ENCODE peak calls at places on chromosomes 16 and 17, in five cellular contexts. Y is GM23338, T is GM12878, X is lung, R is AG04450. W is an unnamed sample.

GRCh38 chr17:29855686-29856085 is 74.3 kb downstream of the SSH2 start:
- DNase-seq in Y (no peak), T (no peak), X (no peak), R (no peak), W (no peak)

GRCh38 chr16:70725912-70726828 is 40.3 kb upstream of the MTSS2 start:
- DNase-seq in Y (no peak), T (no peak), X (peak; percentile 59), R (no peak), W (peak; percentile 66)

GRCh38 chr16:8587065-8587464 is 3.2 kb downstream of the TMEM114 start:
- DNase-seq in Y (no peak), T (no peak), X (no peak), R (no peak), W (no peak)

GRCh38 chr17:69508814-69509213 is 94.3 kb downstream of the MAP2K6 start:
- DNase-seq in Y (no peak), T (no peak), X (no peak), R (no peak), W (no peak)

GRCh38 chr17:82004485-82005455 is 17.9 kb downstream of the CENPX start:
- DNase-seq in Y (no peak), T (no peak), X (no peak), R (no peak), W (no peak)

GRCh38 chr16:85372627-85373372 is 240.3 kb upstream of the GSE1 start:
- DNase-seq in Y (no peak), T (no peak), X (no peak), R (no peak), W (peak; percentile 64)

GRCh38 chr17:28473542-28473941 is at the start of gene SLC13A2:
- DNase-seq in Y (no peak), T (no peak), X (no peak), R (no peak), W (no peak)

GRCh38 chr17:44314869-44315661 is 6.7 kb downstream of the RUNDC3A start:
- DNase-seq in Y (peak; percentile 87), T (no peak), X (no peak), R (no peak), W (peak; percentile 73)

GRCh38 chr17:49759203-49759602 is 4.7 kb downstream of the FAM117A start:
- DNase-seq in Y (no peak), T (no peak), X (no peak), R (no peak), W (no peak)

GRCh38 chr16:17544785-17545184 is 74.0 kb upstream of the XYLT1 start:
- DNase-seq in Y (peak; percentile 81), T (no peak), X (no peak), R (no peak), W (no peak)

GRCh38 chr17:63040816-63041215 is 74.8 kb downstream of the TANC2 start:
- DNase-seq in Y (no peak), T (no peak), X (no peak), R (no peak), W (no peak)

GRCh38 chr16:46607529-46607928 is 13.7 kb downstream of the SHCBP1 start:
- DNase-seq in Y (peak; percentile 26), T (no peak), X (no peak), R (peak; percentile 29), W (no peak)

GRCh38 chr16:354286-354881 is 1.9 kb upstream of the AXIN1 start:
- DNase-seq in Y (no peak), T (no peak), X (no peak), R (no peak), W (no peak)

GRCh38 chr17:17952691-17953090 is 19.5 kb downstream of the TOM1L2 start:
- DNase-seq in Y (peak; percentile 56), T (no peak), X (no peak), R (no peak), W (no peak)
- TF ChIP-seq CTCF in Y (peak; percentile 40), T (no peak), X (no peak), R (no peak), W (no peak)

DNA sequence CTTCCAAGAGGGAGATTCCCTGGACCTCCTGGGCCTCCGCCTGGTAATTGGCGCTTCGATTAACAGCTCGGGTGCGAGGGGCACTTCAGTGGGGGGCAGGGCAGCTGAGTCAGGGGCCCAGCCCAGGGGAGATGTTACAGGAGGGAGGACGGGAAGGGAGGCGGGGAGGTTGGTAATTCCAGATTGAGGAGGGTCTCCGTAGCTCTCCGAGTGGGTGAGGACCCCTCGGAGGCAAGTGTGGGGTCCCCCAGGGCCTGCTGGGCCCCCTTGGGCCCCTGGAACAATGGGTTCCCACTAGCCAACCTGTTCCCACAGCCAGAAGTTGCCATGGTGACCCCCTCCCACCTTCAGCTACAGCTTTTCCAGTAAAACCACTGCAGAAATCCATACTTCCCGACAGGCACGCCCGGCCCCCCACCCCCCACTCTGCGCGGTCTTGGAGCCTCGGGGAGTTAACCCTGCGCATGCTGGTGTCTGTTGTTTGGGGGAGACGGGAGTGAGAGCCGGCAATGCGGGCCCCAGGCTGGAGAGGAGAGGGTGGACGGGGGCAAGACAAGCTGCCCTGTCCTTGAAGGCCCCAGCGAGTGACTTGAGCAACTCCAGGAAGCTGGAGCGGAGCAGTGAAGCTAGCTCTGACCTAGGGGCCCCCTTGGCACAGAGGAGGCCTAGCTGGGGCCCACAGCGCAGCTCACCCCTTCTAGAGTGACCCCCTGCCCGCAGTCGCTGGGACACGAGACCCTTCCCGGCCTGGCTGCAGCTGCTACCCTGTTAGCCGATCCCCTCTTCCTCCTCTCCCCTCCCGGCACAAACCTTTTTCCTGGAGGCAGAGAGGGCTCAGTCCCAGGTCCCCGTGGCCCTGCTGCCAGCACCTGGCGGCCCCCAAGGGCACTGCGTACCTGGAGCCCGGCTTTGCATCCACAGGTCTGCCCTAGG is 37.8 kb downstream of the TMEM235 start:
- DNase-seq in Y (peak; percentile 79), T (no peak), X (no peak), R (no peak), W (no peak)
- TF ChIP-seq CTCF in Y (no peak), T (no peak), X (no peak), R (no peak), W (no peak)

GRCh38 chr16:30820952-30821421 is 34.0 kb upstream of the ZNF629 start:
- DNase-seq in Y (no peak), T (no peak), X (no peak), R (no peak), W (no peak)

GRCh38 chr16:30816769-30817168 is 29.8 kb upstream of the ZNF629 start:
- DNase-seq in Y (no peak), T (no peak), X (no peak), R (no peak), W (no peak)

GRCh38 chr16:30821891-30822290 is 34.9 kb upstream of the ZNF629 start:
- DNase-seq in Y (no peak), T (no peak), X (no peak), R (no peak), W (no peak)
- TF ChIP-seq CTCF in Y (no peak), T (no peak), X (no peak), R (no peak), W (no peak)

DNA sequence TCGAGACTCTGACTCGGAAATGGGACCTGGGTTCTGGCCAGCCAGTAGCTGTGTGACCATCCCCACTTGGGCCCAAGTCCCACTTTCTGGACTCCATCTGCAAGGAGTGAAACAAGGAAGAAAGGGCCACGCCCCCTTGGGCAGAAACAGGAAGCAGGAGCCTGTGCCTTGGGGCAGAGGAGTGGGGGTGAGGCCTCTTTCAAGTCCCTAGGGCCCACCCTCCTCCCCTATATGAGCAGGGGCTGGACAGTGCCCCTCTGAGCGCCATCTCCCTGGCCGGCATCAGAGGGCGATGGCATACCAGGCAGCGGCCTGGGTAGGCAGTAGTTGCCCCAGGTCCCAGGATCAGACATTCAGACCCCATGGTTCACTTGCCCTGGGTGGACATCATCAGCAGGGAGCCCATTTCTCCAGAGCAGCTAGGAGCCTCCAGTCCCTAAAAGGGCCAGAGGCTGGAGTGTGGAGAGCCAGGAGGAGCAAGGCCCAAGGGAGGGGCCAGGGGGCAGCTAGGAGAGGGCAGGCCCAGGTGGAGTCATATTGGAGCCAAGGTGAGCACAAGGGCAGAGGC is 7.1 kb downstream of the BCAR1 start:
- DNase-seq in Y (no peak), T (no peak), X (peak; percentile 56), R (no peak), W (peak; percentile 51)
- TF ChIP-seq CTCF in Y (peak; percentile 8), T (peak; percentile 2), X (no peak), R (no peak), W (no peak)

DNA sequence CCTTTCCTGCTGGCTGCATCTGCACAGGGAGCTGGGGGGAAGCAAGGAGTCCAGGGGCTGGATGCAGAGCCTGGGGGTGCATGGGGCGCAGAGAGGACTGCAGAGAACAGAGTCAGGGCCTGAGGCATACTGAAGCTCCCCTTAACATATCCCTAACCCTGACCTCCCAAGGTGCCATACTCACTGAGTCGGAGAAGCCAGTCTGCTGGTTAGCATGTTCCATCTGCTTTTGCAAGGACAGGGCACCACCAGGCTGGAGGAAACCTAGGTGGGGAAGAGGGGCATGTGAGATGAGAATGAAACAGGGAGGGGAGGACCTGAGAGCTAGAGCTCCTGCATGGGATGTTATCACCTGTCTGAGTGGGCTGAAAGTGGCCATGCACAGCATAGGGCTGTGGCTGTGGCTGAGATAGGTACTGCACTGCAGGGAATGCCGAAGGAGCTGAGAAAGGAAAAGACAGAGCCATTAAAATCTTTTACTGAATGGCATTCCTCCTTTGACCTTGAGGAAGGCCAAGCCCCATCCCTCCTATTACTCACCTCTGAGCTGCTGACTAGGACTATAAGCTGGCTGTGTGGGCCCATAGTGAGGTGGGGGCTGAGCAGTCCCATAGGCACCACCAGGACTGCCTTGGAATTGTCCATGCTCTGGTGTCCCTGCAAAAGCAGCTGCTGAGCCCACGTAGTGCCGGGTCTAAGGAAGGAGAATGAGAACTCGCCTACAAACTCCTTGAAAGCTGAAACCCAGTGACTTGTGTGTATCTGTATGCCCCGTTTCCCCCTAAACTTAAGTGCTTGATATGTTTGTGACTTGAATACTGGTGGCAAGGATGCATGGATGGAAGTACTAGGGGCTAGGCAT is 1.9 kb downstream of the GPS2 start:
- DNase-seq in Y (peak; percentile 69), T (no peak), X (no peak), R (no peak), W (no peak)
- TF ChIP-seq CTCF in Y (no peak), T (no peak), X (no peak), R (no peak), W (no peak)

GRCh38 chr16:1491327-1491726 is 1.8 kb upstream of the TELO2 start:
- DNase-seq in Y (peak; percentile 46), T (no peak), X (no peak), R (no peak), W (no peak)
- TF ChIP-seq CTCF in Y (peak; percentile 20), T (no peak), X (no peak), R (no peak), W (no peak)

GRCh38 chr16:5979905-5980550 is 882.4 kb upstream of the EEF2KMT start:
- DNase-seq in Y (peak; percentile 6), T (no peak), X (no peak), R (no peak), W (no peak)

GRCh38 chr16:5977329-5977728 is 879.7 kb upstream of the EEF2KMT start:
- DNase-seq in Y (peak; percentile 7), T (no peak), X (no peak), R (no peak), W (no peak)

GRCh38 chr16:5982979-5983378 is 885.4 kb upstream of the EEF2KMT start:
- DNase-seq in Y (no peak), T (no peak), X (no peak), R (no peak), W (no peak)
- TF ChIP-seq CTCF in Y (no peak), T (no peak), X (no peak), R (no peak), W (no peak)

W was measured in thyroid gland.